ENCODE peak calls at places on chromosome 1, in eight cellular contexts. F is AG09309, L is heart left ventricle, B is dorsolateral prefrontal cortex, O is cardiac muscle cell, Y is body of pancreas, W is hepatocyte, X is astrocyte of the spinal cord. U is an unnamed sample.

GRCh38 chr1:157004286-157004685 is 41.3 kb downstream of the ARHGEF11 start:
- DNase-seq in F (no peak), L (no peak), B (no peak), O (no peak), Y (no peak), W (no peak), X (no peak), U (no peak)

GRCh38 chr1:67626495-67627235 is 58.3 kb upstream of the GADD45A start:
- DNase-seq in F (no peak), L (no peak), B (no peak), O (peak; percentile 79), Y (no peak), W (no peak), X (peak; percentile 82), U (no peak)

GRCh38 chr1:3236955-3237354 is 168.0 kb downstream of the PRDM16 start:
- DNase-seq in F (no peak), L (no peak), B (no peak), O (no peak), Y (no peak), W (no peak), X (no peak), U (no peak)

GRCh38 chr1:109776911-109777310 is 13.2 kb upstream of the EPS8L3 start:
- DNase-seq in F (no peak), L (peak; percentile 87), B (peak; percentile 87), O (peak; percentile 89), Y (peak; percentile 84), W (peak; percentile 91), X (peak; percentile 81), U (peak; percentile 93)

GRCh38 chr1:44040856-44041255 is 9.6 kb upstream of the SLC6A9 start:
- DNase-seq in F (peak; percentile 54), L (no peak), B (no peak), O (peak; percentile 42), Y (no peak), W (no peak), X (no peak), U (no peak)

GRCh38 chr1:201072149-201072548 is 40.1 kb downstream of the CACNA1S start:
- DNase-seq in F (no peak), L (no peak), B (no peak), O (no peak), Y (no peak), W (no peak), X (no peak), U (no peak)

GRCh38 chr1:32769524-32770220 is 47.5 kb downstream of the YARS1 start:
- DNase-seq in F (no peak), L (no peak), B (no peak), O (peak; percentile 47), Y (no peak), W (no peak), X (no peak), U (no peak)

GRCh38 chr1:158400901-158401300 is 1.6 kb upstream of the OR10T2 start:
- DNase-seq in F (no peak), L (no peak), B (no peak), O (no peak), Y (no peak), W (no peak), X (no peak), U (no peak)

GRCh38 chr1:19975423-19976193 is 3.8 kb downstream of the PLA2G2A start:
- DNase-seq in F (no peak), L (no peak), B (no peak), O (no peak), Y (no peak), W (no peak), X (no peak), U (no peak)

GRCh38 chr1:89987170-89987819 is 7.6 kb upstream of the ZNF326 start:
- DNase-seq in F (peak; percentile 49), L (no peak), B (peak; percentile 79), O (peak; percentile 85), Y (peak; percentile 64), W (peak; percentile 84), X (peak; percentile 80), U (no peak)

GRCh38 chr1:28577738-28578536 is 14.1 kb upstream of the RAB42 start:
- DNase-seq in F (no peak), L (no peak), B (no peak), O (no peak), Y (no peak), W (no peak), X (no peak), U (no peak)

GRCh38 chr1:18965206-18966173 is 9.0 kb upstream of the IFFO2 start:
- DNase-seq in F (no peak), L (no peak), B (no peak), O (peak; percentile 34), Y (no peak), W (no peak), X (no peak), U (peak; percentile 24)

DNA sequence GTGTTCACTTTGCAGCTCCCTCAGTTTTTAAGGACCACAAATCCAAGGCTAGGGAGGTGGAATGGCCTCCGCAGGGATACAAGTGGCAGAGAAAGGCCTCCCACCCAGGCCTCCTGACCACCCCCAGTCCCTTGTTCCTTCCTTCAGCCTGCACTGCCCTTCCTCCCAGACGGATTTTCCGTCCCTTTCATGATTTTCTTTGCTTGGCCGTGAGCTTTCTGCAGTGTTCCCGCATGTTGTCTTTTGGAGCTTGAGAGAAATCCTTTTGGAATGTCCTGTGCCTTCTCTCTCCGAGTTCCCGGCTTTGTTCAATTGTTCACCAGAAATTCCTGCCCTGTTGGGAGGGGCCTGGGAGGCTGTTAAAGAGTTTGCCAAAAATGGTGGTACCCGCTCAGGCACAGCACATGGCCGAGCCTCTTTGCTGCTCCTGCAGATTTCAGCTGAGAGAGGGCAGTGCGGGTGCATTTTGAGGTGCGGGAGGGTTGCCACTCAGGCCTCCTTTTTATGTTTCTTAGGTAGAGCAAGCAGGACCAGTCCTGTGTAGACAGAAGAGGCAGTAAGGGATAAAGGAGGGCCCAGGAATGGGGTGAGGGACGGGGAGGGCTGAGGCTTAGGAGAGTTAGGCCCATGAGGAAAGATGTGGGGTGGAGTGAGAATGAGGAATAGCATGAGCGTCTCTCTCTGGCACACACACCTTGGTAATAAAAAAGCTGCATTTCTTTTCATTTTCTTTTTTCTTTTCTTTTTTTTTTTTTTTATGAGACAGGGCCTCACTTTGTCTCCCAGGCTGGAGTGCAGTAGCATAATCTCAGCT is 7.4 kb upstream of the HSPG2 start:
- DNase-seq in F (no peak), L (no peak), B (no peak), O (no peak), Y (no peak), W (no peak), X (no peak), U (no peak)
- H3K4me3 ChIP-seq in F (no peak overlapping the region), L (no peak overlapping the region), B (no peak overlapping the region), O (no peak overlapping the region), Y (no peak overlapping the region), W (no peak overlapping the region), X (no peak overlapping the region), U (no peak overlapping the region)

GRCh38 chr1:77978293-77978968 is 441 bp downstream of the FUBP1 start:
- DNase-seq in F (peak; percentile 94), L (no peak), B (peak; percentile 69), O (peak; percentile 97), Y (peak; percentile 72), W (peak; percentile 94), X (peak; percentile 93), U (no peak)

GRCh38 chr1:77975907-77976306 is 3.0 kb downstream of the FUBP1 start:
- DNase-seq in F (no peak), L (no peak), B (no peak), O (no peak), Y (no peak), W (no peak), X (peak; percentile 48), U (no peak)

GRCh38 chr1:77977989-77978292 is 931 bp downstream of the FUBP1 start:
- DNase-seq in F (no peak), L (no peak), B (no peak), O (no peak), Y (no peak), W (no peak), X (no peak), U (no peak)

GRCh38 chr1:77976433-77977076 is 2.3 kb downstream of the FUBP1 start:
- DNase-seq in F (no peak), L (no peak), B (no peak), O (no peak), Y (no peak), W (peak; percentile 18), X (no peak), U (no peak)

GRCh38 chr1:77975386-77975785 is 3.5 kb downstream of the FUBP1 start:
- DNase-seq in F (no peak), L (no peak), B (no peak), O (no peak), Y (no peak), W (no peak), X (peak; percentile 39), U (no peak)
- H3K4me3 ChIP-seq in F (no peak overlapping the region), L (peak overlapping the region; percentile 65), B (peak overlapping the region; percentile 8), O (peak overlapping the region; percentile 83), Y (no peak overlapping the region), W (peak overlapping the region; percentile 65), X (peak overlapping the region; percentile 23), U (peak overlapping the region; percentile 79)

GRCh38 chr1:8876099-8876496 is 2.4 kb downstream of the ENO1 start:
- DNase-seq in F (no peak), L (no peak), B (no peak), O (no peak), Y (no peak), W (no peak), X (no peak), U (no peak)

GRCh38 chr1:8883510-8883909 is 5.0 kb upstream of the ENO1 start:
- DNase-seq in F (no peak), L (no peak), B (no peak), O (no peak), Y (no peak), W (no peak), X (no peak), U (no peak)

GRCh38 chr1:8879348-8880067 is 1.0 kb upstream of the ENO1 start:
- DNase-seq in F (no peak), L (no peak), B (peak; percentile 66), O (no peak), Y (no peak), W (no peak), X (peak; percentile 61), U (no peak)

GRCh38 chr1:8878448-8879347 is at the start of gene ENO1:
- DNase-seq in F (peak; percentile 95), L (peak; percentile 99), B (peak; percentile 99), O (peak; percentile 99), Y (peak; percentile 97), W (peak; percentile 98), X (peak; percentile 98), U (peak; percentile 99)

DNA sequence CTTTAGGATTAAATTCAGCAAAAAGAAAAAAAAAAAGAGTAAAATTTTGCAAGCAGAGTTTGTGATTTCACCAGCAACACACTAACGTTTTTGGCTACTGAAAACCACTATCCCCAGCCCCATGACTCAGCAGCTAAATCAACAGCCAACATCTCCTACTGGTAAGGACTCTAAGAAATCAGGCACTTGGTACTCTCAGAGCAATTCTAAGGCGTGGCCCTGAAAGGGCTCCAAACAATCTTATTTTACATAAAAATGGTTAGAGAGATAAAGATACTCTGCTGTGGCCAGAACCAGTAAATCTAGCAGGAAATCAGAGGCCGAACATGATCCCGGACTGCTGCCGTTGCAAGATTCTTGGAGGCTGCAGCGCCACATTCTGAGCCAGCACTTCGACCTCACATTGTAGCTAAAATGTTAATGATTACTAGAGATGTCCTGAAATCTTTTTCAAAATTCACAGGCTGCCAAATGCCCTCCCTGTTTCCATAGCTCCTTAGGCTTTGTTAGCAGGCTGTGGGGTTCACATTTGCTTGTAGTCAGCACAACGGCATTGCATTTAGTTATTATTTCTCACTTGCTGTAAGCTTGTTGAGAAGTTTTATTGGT is 1.7 kb upstream of the ENO1 start:
- DNase-seq in F (peak; percentile 99), L (no peak), B (peak; percentile 44), O (peak; percentile 97), Y (peak; percentile 74), W (peak; percentile 67), X (peak; percentile 95), U (no peak)
- H3K4me3 ChIP-seq in F (no peak overlapping the region), L (no peak overlapping the region), B (peak overlapping the region; percentile 98), O (peak overlapping the region; percentile 16), Y (no peak overlapping the region), W (no peak overlapping the region), X (no peak overlapping the region), U (no peak overlapping the region)

GRCh38 chr1:93768380-93768863 is 86.8 kb upstream of the BCAR3 start:
- DNase-seq in F (no peak), L (no peak), B (no peak), O (peak; percentile 50), Y (no peak), W (no peak), X (no peak), U (no peak)
- H3K4me3 ChIP-seq in F (no peak overlapping the region), L (no peak overlapping the region), B (no peak overlapping the region), O (no peak overlapping the region), Y (no peak overlapping the region), W (no peak overlapping the region), X (no peak overlapping the region), U (no peak overlapping the region)